ENCODE peak calls at places on chromosomes 4 and X, in four cellular contexts. D is CD4-positive, CD25-positive, alpha-beta regulatory T cell; Y is CD8-positive, alpha-beta memory T cell; S is HepG2. G is an unnamed sample.

GRCh38 chrX:134538316-134538715 is 78.4 kb downstream of the HPRT1 start:
- DNase-seq in D (no peak), Y (no peak), S (no peak), G (no peak)

GRCh38 chrX:129736491-129736890 is 2.3 kb upstream of the XPNPEP2 start:
- DNase-seq in D (no peak), Y (no peak), S (peak; percentile 39), G (no peak)

GRCh38 chr4:115596265-115597001 is 483.0 kb upstream of the NDST4 start:
- DNase-seq in D (no peak), Y (no peak), S (no peak), G (peak; percentile 48)

GRCh38 chr4:153234923-153235322 is 30.7 kb downstream of the TRIM2 start:
- DNase-seq in D (no peak), Y (no peak), S (no peak), G (no peak)

GRCh38 chrX:110852180-110852579 is 56.6 kb upstream of the CHRDL1 start:
- DNase-seq in D (no peak), Y (no peak), S (no peak), G (peak; percentile 1)

GRCh38 chr4:80385397-80386280 is 50.1 kb downstream of the CFAP299 start:
- DNase-seq in D (no peak), Y (no peak), S (no peak), G (no peak)

GRCh38 chr4:184598753-184599491 is 50.3 kb downstream of the CASP3 start:
- DNase-seq in D (no peak), Y (no peak), S (no peak), G (no peak)

GRCh38 chrX:3690140-3690539 is 23.3 kb downstream of the PRKX start:
- DNase-seq in D (no peak), Y (no peak), S (no peak), G (no peak)

GRCh38 chrX:10833299-10834169 is 213.1 kb upstream of the MID1 start:
- DNase-seq in D (no peak), Y (no peak), S (peak; percentile 10), G (peak; percentile 5)

GRCh38 chrX:4841216-4841745 is 1127.8 kb upstream of the PRKX start:
- DNase-seq in D (no peak), Y (no peak), S (no peak), G (no peak)

GRCh38 chrX:151151668-151152267 is 24.6 kb upstream of the GPR50 start:
- DNase-seq in D (peak; percentile 43), Y (no peak), S (peak; percentile 14), G (no peak)

GRCh38 chr4:71009796-71010588 is 16.5 kb downstream of the DCK start:
- DNase-seq in D (peak; percentile 54), Y (no peak), S (peak; percentile 50), G (no peak)

GRCh38 chr4:27692098-27692679 is 831.5 kb downstream of the STIM2 start:
- DNase-seq in D (no peak), Y (no peak), S (peak; percentile 28), G (peak; percentile 22)

GRCh38 chr4:137370206-137370633 is 162.1 kb downstream of the PCDH18 start:
- DNase-seq in D (no peak), Y (no peak), S (no peak), G (no peak)

GRCh38 chr4:112038861-112039260 is 106.4 kb upstream of the FAM241A start:
- DNase-seq in D (no peak), Y (no peak), S (no peak), G (no peak)

GRCh38 chr4:132383571-132384199 is 765.4 kb upstream of the PCDH10 start:
- DNase-seq in D (no peak), Y (no peak), S (no peak), G (no peak)

GRCh38 chr4:98261291-98262271 is at the start of gene RAP1GDS1:
- DNase-seq in D (peak; percentile 73), Y (peak; percentile 86), S (peak; percentile 50), G (no peak)

DNA sequence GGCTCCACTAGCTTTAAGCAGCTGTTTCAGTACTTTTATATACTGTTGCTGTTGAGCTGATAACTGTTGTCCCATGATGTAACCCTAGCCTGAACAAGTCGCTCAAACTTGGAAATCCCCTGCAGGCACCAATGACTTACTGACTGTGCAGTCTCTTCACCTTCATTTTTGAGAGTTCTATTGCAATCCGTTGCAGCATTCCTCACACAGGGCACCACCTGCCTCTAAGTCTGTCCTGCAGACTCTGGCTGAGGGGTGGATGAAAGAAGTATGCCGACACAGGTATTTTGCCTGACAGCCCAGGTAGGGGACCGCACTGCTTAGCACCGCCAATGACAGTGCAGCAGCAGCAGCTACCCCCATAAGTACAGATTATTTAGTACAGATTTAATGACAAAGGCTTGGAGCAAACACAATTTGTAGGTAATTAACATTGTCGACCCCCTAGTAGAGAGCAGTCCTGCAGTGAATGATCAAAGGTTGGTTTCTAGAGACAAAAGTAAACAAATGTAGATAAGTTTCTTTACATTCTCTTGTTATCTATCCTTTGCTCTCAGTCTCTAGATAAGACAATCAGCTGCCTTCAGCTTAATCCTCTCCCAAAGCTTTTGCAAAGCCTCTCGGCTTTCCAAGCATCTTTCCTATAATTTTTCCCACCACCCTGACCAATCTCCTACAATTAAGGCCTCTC is 205.0 kb downstream of the PABPC4L start:
- DNase-seq in D (no peak), Y (no peak), S (peak; percentile 58), G (no peak)
- H3K4me3 ChIP-seq in D (no peak overlapping the region), Y (no peak overlapping the region), S (no peak overlapping the region), G (no peak overlapping the region)

DNA sequence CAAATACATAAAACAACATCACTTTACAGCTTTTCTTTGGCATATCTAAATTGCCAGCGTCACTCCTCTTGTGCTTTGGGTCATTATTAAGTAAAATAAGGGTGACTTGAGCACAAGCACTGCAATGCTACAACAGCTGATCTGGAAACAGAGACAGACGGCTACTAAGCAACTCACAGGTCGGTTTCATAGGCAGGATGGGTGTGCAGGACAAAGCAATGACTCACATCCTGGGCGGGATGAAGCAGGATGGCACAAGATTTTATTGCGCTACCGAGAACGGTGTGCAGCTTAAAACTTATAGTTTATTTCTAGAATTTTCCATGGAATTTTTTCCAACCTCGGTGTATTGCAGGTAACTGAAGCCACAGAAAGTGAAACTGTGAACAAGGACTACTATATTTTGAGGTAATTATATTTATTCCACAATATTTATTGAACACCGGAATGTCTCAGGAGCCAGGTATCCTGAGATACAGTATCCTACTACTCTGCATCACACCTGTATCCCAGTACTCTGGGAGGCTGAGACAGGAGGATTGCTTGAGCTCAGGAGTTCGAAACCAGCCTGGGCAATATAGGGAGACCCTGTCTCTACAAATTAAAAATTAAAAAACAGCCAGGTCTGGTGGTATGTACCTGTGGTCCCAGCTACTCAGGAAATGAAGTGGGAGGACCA is 215.5 kb downstream of the APBB2 start:
- DNase-seq in D (no peak), Y (no peak), S (no peak), G (no peak)
- H3K4me1 ChIP-seq in D (no peaks in the 10 kb centered on the region), Y (no peaks in the 10 kb centered on the region), S (no peaks in the 10 kb centered on the region), G (peaks cover 1% of the 10 kb centered on the region)

DNA sequence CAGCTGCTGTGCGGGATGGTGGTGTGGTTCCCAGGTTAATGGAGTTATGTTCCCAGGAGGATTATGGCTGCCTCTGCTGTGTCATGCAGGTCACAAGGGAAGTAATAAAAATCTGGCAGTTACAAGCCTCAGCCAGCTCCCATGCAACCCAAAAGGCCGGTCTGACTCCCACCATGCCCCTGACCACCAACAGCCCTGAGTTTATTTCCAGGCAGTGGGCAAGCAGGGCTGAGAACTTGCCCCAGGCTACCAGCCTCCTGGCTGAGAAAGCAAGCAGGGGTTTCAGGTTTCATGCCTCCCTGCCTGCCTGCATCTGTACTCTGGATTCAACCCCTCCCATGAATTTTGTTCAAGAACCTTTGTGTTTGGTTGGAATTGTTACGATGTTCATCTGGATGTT is 732.7 kb upstream of the POU3F4 start:
- DNase-seq in D (no peak), Y (no peak), S (no peak), G (no peak)
- H3K9me3 ChIP-seq in D (no peaks in the 10 kb centered on the region), Y (no peaks in the 10 kb centered on the region), S (peaks cover 29% of the 10 kb centered on the region), G (no peaks in the 10 kb centered on the region)

GRCh38 chrX:40152173-40152705 is 54.5 kb upstream of the BCOR start:
- DNase-seq in D (peak; percentile 32), Y (peak; percentile 53), S (no peak), G (no peak)
- H3K4me3 ChIP-seq in D (no peak overlapping the region), Y (peak overlapping the region; percentile 53), S (no peak overlapping the region), G (peak overlapping the region; percentile 27)

G was measured in iPS DF 6.9.